ENCODE peak calls at places on chromosomes 5 and 9, in ten cellular contexts. Y, H, P, I, D, C, E, U, F and W are unnamed samples. For H3K4me1, the result is how much of the 10 kb centered on the place peaks cover.

GRCh38 chr5:177421046-177421798 is 5.3 kb upstream of the GRK6 start:
- DNase-seq in Y (no peak), H (no peak), P (no peak), I (no peak), D (no peak), C (no peak), E (no peak), U (no peak), F (no peak), W (no peak)

GRCh38 chr9:35490155-35490909 is 421 bp downstream of the RUSC2 start:
- DNase-seq in Y (peak), H (peak), P (no peak), I (peak), D (peak), C (no peak), E (peak), U (no peak), F (no peak), W (peak)

GRCh38 chr9:128705051-128705965 is 3.0 kb downstream of the PKN3 start:
- DNase-seq in Y (no peak), H (no peak), P (no peak), I (no peak), D (peak), C (no peak), E (no peak), U (peak), F (no peak), W (no peak)

GRCh38 chr5:72695659-72696058 is 120.8 kb upstream of the TNPO1 start:
- DNase-seq in Y (no peak), H (no peak), P (no peak), I (no peak), D (no peak), C (no peak), E (no peak), U (no peak), F (no peak), W (no peak)

GRCh38 chr5:34042302-34042701 is 711 bp downstream of the C1QTNF3 start:
- DNase-seq in Y (peak), H (no peak), P (no peak), I (no peak), D (no peak), C (no peak), E (no peak), U (no peak), F (no peak), W (no peak)

GRCh38 chr5:173187054-173187743 is 42.9 kb downstream of the BNIP1 start:
- DNase-seq in Y (no peak), H (no peak), P (no peak), I (peak), D (peak), C (no peak), E (peak), U (no peak), F (no peak), W (no peak)

GRCh38 chr9:15231788-15232635 is 75.0 kb downstream of the TTC39B start:
- DNase-seq in Y (no peak), H (peak), P (no peak), I (peak), D (peak), C (no peak), E (peak), U (no peak), F (no peak), W (peak)

GRCh38 chr9:133876144-133876543 is 116.0 kb downstream of the VAV2 start:
- DNase-seq in Y (no peak), H (no peak), P (no peak), I (peak), D (peak), C (no peak), E (peak), U (no peak), F (no peak), W (peak)

GRCh38 chr5:32984851-32985250 is 273.7 kb downstream of the NPR3 start:
- DNase-seq in Y (no peak), H (no peak), P (no peak), I (no peak), D (no peak), C (no peak), E (no peak), U (no peak), F (no peak), W (peak)

GRCh38 chr5:39533749-39534148 is 109.0 kb upstream of the DAB2 start:
- DNase-seq in Y (no peak), H (no peak), P (no peak), I (no peak), D (no peak), C (no peak), E (no peak), U (no peak), F (no peak), W (no peak)
- H3K4me1 ChIP-seq in Y (under half), H (under half), P (under half), I (under half), D (under half), C (under half), E (under half), U (under half), F (under half), W (under half)

DNA sequence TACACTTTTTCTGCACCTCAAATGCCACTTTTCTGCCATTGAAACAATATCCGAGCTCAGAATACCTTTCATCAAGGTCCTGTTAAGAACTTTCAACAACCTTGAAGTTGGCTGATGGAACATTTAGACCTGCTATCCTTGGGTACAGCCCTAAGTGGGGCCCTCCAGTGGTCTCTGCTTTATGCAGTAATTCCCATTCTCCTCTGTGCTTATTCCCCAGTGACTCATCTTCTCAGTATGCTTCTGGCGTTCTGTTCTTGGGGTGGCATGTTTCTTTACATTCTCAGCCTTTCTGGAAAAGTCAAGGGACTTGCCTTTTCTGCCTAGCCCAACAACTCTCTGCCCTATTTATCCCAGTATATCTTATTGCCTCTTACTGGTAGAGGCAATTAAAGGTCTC is 7.1 kb downstream of the ANP32B start:
- DNase-seq in Y (no peak), H (peak), P (no peak), I (peak), D (no peak), C (no peak), E (peak), U (no peak), F (no peak), W (peak)
- H3K4me1 ChIP-seq in Y (half or more), H (under half), P (under half), I (under half), D (under half), C (half or more), E (under half), U (under half), F (under half), W (under half)

GRCh38 chr5:139566611-139567010 is 5.5 kb downstream of the UBE2D2 start:
- DNase-seq in Y (no peak), H (no peak), P (no peak), I (no peak), D (no peak), C (no peak), E (no peak), U (no peak), F (no peak), W (no peak)

GRCh38 chr5:139571543-139571942 is 10.4 kb downstream of the UBE2D2 start:
- DNase-seq in Y (no peak), H (no peak), P (no peak), I (no peak), D (no peak), C (no peak), E (no peak), U (no peak), F (no peak), W (no peak)

GRCh38 chr5:139571966-139572365 is 10.8 kb downstream of the UBE2D2 start:
- DNase-seq in Y (no peak), H (no peak), P (no peak), I (no peak), D (no peak), C (no peak), E (no peak), U (no peak), F (no peak), W (no peak)

GRCh38 chr5:139565411-139566305 is 4.5 kb downstream of the UBE2D2 start:
- DNase-seq in Y (no peak), H (no peak), P (no peak), I (no peak), D (no peak), C (peak), E (no peak), U (no peak), F (no peak), W (no peak)

DNA sequence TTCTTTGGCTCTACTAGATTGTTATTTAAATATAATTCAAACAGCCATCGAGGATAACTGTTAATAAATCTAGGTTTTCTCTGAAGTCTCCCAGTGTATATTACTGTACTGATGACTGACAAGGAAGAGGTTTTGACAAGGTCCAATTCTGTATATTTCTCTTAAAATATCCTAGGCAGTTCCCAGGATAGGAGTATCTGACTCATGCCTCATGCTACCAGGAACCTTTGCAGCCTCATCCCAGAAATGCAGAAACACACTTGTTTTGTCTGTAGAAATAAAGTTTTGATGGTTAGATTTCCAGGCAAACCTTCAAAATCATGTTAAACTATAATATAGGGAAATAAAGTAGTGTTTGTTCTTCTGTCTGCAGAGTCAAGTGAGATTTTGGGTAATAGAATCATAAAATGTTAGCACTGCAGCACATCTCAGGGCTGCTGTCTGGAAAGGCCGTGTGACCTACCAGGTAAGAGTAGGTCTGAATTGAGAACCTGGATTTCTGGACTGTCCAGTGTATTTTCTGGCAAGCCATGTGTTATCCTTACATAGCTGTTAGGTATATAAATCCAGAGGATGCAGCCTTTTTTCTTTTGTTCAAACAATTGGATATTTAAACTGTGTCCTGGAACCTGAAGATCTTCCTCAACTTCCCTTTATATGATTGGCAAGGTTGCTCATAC is 8.3 kb downstream of the UBE2D2 start:
- DNase-seq in Y (no peak), H (no peak), P (no peak), I (no peak), D (no peak), C (no peak), E (no peak), U (no peak), F (no peak), W (no peak)
- H3K4me1 ChIP-seq in Y (under half), H (under half), P (under half), I (under half), D (under half), C (half or more), E (under half), U (under half), F (under half), W (under half)

GRCh38 chr9:110148384-110148783 is 59.6 kb downstream of the C9orf152 start:
- DNase-seq in Y (no peak), H (no peak), P (no peak), I (no peak), D (no peak), C (peak), E (no peak), U (no peak), F (no peak), W (no peak)

GRCh38 chr9:110148868-110149267 is 59.1 kb downstream of the C9orf152 start:
- DNase-seq in Y (no peak), H (no peak), P (no peak), I (no peak), D (no peak), C (no peak), E (no peak), U (no peak), F (no peak), W (no peak)

GRCh38 chr9:110143969-110144545 is 63.9 kb downstream of the C9orf152 start:
- DNase-seq in Y (no peak), H (no peak), P (no peak), I (no peak), D (no peak), C (peak), E (no peak), U (no peak), F (no peak), W (no peak)

GRCh38 chr9:110142868-110143866 is 64.8 kb downstream of the C9orf152 start:
- DNase-seq in Y (no peak), H (no peak), P (no peak), I (peak), D (peak), C (no peak), E (peak), U (no peak), F (no peak), W (peak)

DNA sequence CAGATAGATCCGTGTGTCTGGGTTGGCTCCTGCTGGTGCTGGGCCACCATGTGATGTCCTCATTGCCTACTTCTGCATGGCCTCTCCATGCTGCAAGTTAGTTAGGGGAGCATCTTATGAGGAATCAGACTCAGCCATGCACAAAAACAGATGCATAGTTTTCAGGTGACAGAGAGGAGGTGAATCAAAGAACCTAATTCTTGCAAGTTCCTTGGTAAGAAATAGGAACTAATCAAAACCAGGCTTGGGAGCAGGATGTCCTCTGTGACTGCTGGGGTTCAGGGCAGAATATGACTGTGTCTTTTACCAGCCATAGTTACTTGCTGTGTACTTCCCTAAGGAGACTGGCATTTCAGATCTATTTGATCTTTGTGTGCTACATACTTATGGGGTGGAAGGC is 61.6 kb downstream of the C9orf152 start:
- DNase-seq in Y (no peak), H (no peak), P (no peak), I (no peak), D (no peak), C (no peak), E (no peak), U (no peak), F (no peak), W (no peak)
- H3K4me1 ChIP-seq in Y (half or more), H (under half), P (under half), I (under half), D (under half), C (under half), E (under half), U (under half), F (under half), W (under half)

GRCh38 chr5:83294246-83294645 is 177.3 kb upstream of the VCAN start:
- DNase-seq in Y (no peak), H (no peak), P (no peak), I (no peak), D (no peak), C (no peak), E (no peak), U (no peak), F (no peak), W (no peak)
- H3K4me1 ChIP-seq in Y (under half), H (under half), P (under half), I (under half), D (under half), C (under half), E (under half), U (under half), F (under half), W (under half)

GRCh38 chr5:141521244-141521781 is 32.4 kb downstream of the PCDHGC5 start:
- DNase-seq in Y (no peak), H (peak), P (peak), I (no peak), D (no peak), C (no peak), E (peak), U (no peak), F (peak), W (peak)
- H3K4me1 ChIP-seq in Y (under half), H (under half), P (under half), I (under half), D (under half), C (under half), E (under half), U (under half), F (under half), W (half or more)

GRCh38 chr5:132838516-132839282 is 8.3 kb upstream of the SHROOM1 start:
- DNase-seq in Y (no peak), H (no peak), P (no peak), I (no peak), D (no peak), C (no peak), E (no peak), U (no peak), F (no peak), W (no peak)

GRCh38 chr5:132840313-132840712 is 9.9 kb upstream of the SHROOM1 start:
- DNase-seq in Y (no peak), H (no peak), P (no peak), I (no peak), D (no peak), C (no peak), E (no peak), U (no peak), F (no peak), W (no peak)

GRCh38 chr5:132836852-132837251 is 6.4 kb upstream of the SHROOM1 start:
- DNase-seq in Y (no peak), H (no peak), P (no peak), I (no peak), D (no peak), C (no peak), E (no peak), U (no peak), F (no peak), W (no peak)

GRCh38 chr5:132839426-132840301 is 9.2 kb upstream of the SHROOM1 start:
- DNase-seq in Y (no peak), H (peak), P (no peak), I (no peak), D (no peak), C (no peak), E (no peak), U (no peak), F (peak), W (no peak)

GRCh38 chr5:132837868-132838267 is 7.4 kb upstream of the SHROOM1 start:
- DNase-seq in Y (no peak), H (peak), P (no peak), I (no peak), D (no peak), C (no peak), E (no peak), U (no peak), F (no peak), W (no peak)
- H3K4me1 ChIP-seq in Y (under half), H (under half), P (under half), I (under half), D (under half), C (under half), E (under half), U (under half), F (under half), W (under half)

GRCh38 chr5:35135239-35135700 is 87.5 kb upstream of the AGXT2 start:
- DNase-seq in Y (no peak), H (no peak), P (no peak), I (no peak), D (no peak), C (no peak), E (no peak), U (no peak), F (no peak), W (no peak)
- H3K4me1 ChIP-seq in Y (under half), H (under half), P (under half), I (under half), D (under half), C (under half), E (under half), U (under half), F (under half), W (under half)

GRCh38 chr9:131402738-131403492 is 9.0 kb downstream of the PRRC2B start:
- DNase-seq in Y (peak), H (peak), P (no peak), I (no peak), D (no peak), C (no peak), E (peak), U (peak), F (no peak), W (no peak)

GRCh38 chr9:131402073-131402472 is 8.2 kb downstream of the PRRC2B start:
- DNase-seq in Y (no peak), H (no peak), P (no peak), I (no peak), D (no peak), C (no peak), E (no peak), U (no peak), F (no peak), W (no peak)

GRCh38 chr9:131404987-131405386 is 11.1 kb downstream of the PRRC2B start:
- DNase-seq in Y (no peak), H (no peak), P (no peak), I (no peak), D (no peak), C (no peak), E (peak), U (no peak), F (no peak), W (no peak)

GRCh38 chr9:131404581-131404980 is 10.7 kb downstream of the PRRC2B start:
- DNase-seq in Y (no peak), H (no peak), P (no peak), I (no peak), D (no peak), C (no peak), E (peak), U (no peak), F (no peak), W (no peak)

DNA sequence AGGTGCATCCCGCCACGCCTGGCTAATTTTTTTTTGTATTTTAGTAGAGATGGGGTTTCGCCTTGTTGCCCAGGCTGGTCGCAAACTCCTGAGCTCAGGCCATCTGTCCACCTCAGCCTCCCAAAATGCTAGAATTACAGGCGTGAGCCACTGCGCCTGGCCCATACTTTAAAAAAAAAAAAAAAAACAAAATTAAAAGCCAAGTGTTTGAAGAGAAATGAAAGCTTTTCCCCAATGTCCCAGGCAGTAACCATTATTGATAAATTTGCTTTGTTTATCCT is 9.5 kb downstream of the PRRC2B start:
- DNase-seq in Y (no peak), H (no peak), P (no peak), I (no peak), D (no peak), C (no peak), E (no peak), U (no peak), F (no peak), W (no peak)
- H3K4me1 ChIP-seq in Y (half or more), H (half or more), P (half or more), I (half or more), D (under half), C (half or more), E (under half), U (half or more), F (half or more), W (half or more)